ENCODE peak calls at places on chromosomes 11 and 22, in five cellular contexts. G, Y, F, C and M are unnamed samples.

GRCh38 chr22:37850801-37851200 is 1.6 kb downstream of the EIF3L start:
- DNase-seq in G (no peak), Y (no peak), F (no peak), C (no peak), M (no peak)

GRCh38 chr11:130603585-130603906 is 155.1 kb downstream of the ADAMTS15 start:
- DNase-seq in G (no peak), Y (no peak), F (no peak), C (no peak), M (no peak)

GRCh38 chr11:101617735-101618332 is 34.0 kb upstream of the TRPC6 start:
- DNase-seq in G (no peak), Y (peak; percentile 43), F (no peak), C (peak; percentile 78), M (no peak)

GRCh38 chr11:26983645-26984044 is 10.3 kb upstream of the FIBIN start:
- DNase-seq in G (no peak), Y (peak; percentile 70), F (no peak), C (no peak), M (no peak)

GRCh38 chr11:2807276-2807681 is 78.3 kb downstream of the CDKN1C start:
- DNase-seq in G (peak; percentile 27), Y (no peak), F (no peak), C (no peak), M (peak; percentile 28)

GRCh38 chr11:118792642-118793124 is 1.7 kb upstream of the DDX6 start:
- DNase-seq in G (peak; percentile 92), Y (peak; percentile 91), F (peak; percentile 91), C (peak; percentile 71), M (peak; percentile 94)

GRCh38 chr22:44697423-44698179 is 4.4 kb upstream of the PRR5 start:
- DNase-seq in G (peak; percentile 45), Y (peak; percentile 89), F (peak; percentile 66), C (no peak), M (peak; percentile 54)

GRCh38 chr11:132551011-132551410 is 981.3 kb downstream of the OPCML start:
- DNase-seq in G (no peak), Y (no peak), F (no peak), C (no peak), M (no peak)

GRCh38 chr22:24162377-24162927 is 18.8 kb upstream of the SUSD2 start:
- DNase-seq in G (no peak), Y (no peak), F (no peak), C (no peak), M (no peak)

GRCh38 chr11:61460474-61460881 is 30.6 kb downstream of the SDHAF2 start:
- DNase-seq in G (no peak), Y (no peak), F (no peak), C (no peak), M (no peak)

DNA sequence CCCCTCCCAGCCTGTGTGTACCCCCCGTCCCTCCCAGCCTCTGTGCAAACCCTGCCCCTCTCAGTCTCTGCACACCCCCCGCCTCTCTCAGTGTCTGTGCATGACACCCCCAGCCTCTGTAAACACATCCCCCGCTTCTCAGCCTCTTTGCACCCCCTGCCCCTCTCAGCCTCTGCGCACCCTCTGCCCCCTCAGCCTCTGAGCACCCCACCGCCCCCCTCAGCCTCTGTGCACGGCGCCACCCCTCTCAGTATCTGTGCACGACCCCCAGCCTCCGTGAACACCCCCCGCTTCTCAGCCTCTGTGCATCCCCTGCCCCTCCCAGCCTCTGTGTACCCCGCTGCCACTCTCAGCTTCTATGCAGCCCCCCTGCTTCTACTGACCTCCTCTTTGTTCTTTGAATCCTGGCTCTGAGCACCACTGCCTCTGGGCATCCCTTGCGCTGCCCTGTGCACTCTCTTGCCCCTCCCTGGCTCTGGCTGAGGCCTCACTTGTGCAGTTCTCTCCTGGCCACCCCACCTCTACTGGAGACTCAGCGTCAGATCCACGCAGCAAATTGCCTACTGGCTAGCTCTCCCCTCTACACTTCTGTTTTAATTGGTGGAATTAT is 838.4 kb downstream of the TBC1D22A start:
- DNase-seq in G (no peak), Y (no peak), F (no peak), C (no peak), M (no peak)
- H3K4me1 ChIP-seq in G (no peaks in the 10 kb centered on the region), Y (no peaks in the 10 kb centered on the region), F (no peaks in the 10 kb centered on the region), C (no peaks in the 10 kb centered on the region), M (no peaks in the 10 kb centered on the region)

GRCh38 chr11:127002669-127003259 is 2.2 kb upstream of the KIRREL3 start:
- DNase-seq in G (no peak), Y (peak; percentile 61), F (no peak), C (no peak), M (no peak)
- TF ChIP-seq EZH2 in G (no peak), Y (no peak), F (no peak), C (peak; percentile 4), M (no peak)

DNA sequence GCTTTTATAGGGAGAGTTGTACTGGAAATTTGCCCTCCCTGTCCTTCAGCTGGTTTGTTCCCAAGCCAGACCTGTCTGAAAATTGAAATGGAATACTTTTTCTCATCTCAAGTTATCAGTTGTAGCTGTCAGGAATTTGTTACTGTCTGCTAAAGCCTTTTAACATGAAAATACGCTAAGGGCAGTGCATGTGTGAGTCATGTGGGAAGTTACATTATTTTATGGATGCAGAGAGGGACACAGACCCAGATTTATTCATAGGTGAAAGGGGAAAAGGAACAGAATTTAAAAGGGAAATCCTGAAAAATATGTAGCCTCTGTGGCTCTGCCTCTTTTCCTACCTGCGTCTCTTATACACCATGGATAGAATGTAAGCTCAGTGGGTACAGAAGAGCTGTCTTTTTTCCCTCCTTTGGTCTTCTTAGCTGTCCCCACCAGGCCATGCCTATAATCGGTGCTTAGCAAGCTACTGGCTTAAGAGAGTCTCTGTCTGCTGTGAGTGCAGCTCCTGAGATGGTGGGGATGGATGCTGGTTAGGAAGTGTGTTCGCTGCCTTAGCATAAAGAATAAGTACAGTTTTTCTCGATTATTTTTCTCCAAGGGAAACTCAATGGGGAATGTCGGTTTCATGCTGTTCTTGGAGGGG is 166.8 kb downstream of the TEAD1 start:
- DNase-seq in G (no peak), Y (peak; percentile 38), F (no peak), C (no peak), M (peak; percentile 41)
- H3K27ac ChIP-seq in G (no peak overlapping the region), Y (peak overlapping the region; percentile 68), F (no peak overlapping the region), C (peak overlapping the region; percentile 47), M (no peak overlapping the region)

GRCh38 chr11:12119502-12119901 is 9.1 kb downstream of the MICAL2 start:
- DNase-seq in G (no peak), Y (no peak), F (no peak), C (no peak), M (no peak)
- H3K4me1 ChIP-seq in G (peaks cover 22% of the 10 kb centered on the region), Y (peaks cover 3% of the 10 kb centered on the region), F (peaks cover 14% of the 10 kb centered on the region), C (peaks cover 83% of the 10 kb centered on the region), M (peaks cover 39% of the 10 kb centered on the region)

GRCh38 chr22:50057868-50058311 is at the start of gene TTLL8:
- DNase-seq in G (no peak), Y (no peak), F (no peak), C (no peak), M (no peak)

GRCh38 chr22:50057292-50057867 is 718 bp downstream of the TTLL8 start:
- DNase-seq in G (no peak), Y (no peak), F (no peak), C (no peak), M (no peak)

GRCh38 chr22:50059881-50060262 is 1.8 kb upstream of the TTLL8 start:
- DNase-seq in G (no peak), Y (no peak), F (no peak), C (no peak), M (no peak)

GRCh38 chr22:50059185-50059880 is 1.2 kb upstream of the TTLL8 start:
- DNase-seq in G (peak; percentile 24), Y (peak; percentile 86), F (no peak), C (no peak), M (no peak)

DNA sequence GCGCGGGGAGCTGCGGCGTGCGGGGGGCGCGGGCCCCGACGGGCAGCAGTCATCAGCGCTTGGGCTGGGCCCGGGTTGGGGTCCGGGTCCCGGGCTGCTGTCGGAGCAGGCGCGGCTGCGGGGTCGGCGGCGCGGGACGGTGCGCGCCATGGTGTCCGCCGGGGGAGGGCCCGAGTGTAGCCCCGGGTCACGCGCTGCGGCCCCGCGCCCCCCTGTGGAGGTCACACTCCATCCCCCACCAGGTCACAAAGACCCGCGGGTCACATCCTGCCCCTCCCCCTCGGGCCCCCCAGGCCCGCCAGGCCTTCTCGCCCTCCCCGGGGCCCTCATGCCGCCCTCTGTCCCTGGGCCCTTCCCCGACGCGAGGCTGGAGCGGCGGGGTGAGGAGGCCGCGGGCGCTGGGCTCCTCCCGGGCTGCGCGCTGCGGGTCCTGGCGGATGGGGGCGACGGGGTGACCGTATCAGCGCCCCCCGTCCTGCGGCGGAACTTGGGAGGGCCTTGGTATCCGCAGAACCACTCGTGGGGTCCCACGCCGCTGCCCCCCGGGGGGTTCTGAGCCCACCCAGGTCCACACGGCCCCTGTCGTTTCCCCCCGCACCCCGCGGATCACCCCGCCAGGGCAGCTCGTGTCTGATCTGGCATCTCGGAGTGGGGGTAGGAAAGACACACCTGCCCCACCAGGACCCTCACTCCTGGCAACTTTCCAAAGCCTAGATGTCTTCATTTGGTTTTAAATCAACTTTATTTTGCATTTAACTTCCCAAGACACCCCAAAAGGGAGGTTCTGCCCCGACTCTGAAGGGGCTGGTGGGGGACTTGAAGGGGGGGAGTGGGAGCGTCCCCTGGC is 463 bp upstream of the TTLL8 start:
- DNase-seq in G (no peak), Y (peak; percentile 43), F (no peak), C (no peak), M (no peak)
- TF ChIP-seq EZH2 in G (no peak), Y (peak; percentile 87), F (no peak), C (no peak), M (no peak)